ENCODE peak calls at places on chromosomes 11 and 22, in five cellular contexts. One of them, this sample, is unnamed.

GRCh38 chr22:27591060-27591459 is 210.5 kb downstream of the MN1 start:
- DNase-seq in aorta: no peak
- DNase-seq in GM23338: no peak
- DNase-seq in lung: no peak
- DNase-seq in stomach: no peak
- DNase-seq in this sample: no peak

GRCh38 chr11:96134622-96135021 is 208.4 kb downstream of the MAML2 start:
- DNase-seq in aorta: no peak
- DNase-seq in GM23338: no peak
- DNase-seq in lung: no peak
- DNase-seq in stomach: no peak
- DNase-seq in this sample: no peak

GRCh38 chr11:10493041-10493663 is 38.1 kb downstream of the AMPD3 start:
- DNase-seq in aorta: no peak
- DNase-seq in GM23338: no peak
- DNase-seq in lung: peak; percentile 24
- DNase-seq in stomach: no peak
- DNase-seq in this sample: no peak

GRCh38 chr11:132590986-132591385 is 941.3 kb downstream of the OPCML start:
- DNase-seq in aorta: no peak
- DNase-seq in GM23338: no peak
- DNase-seq in lung: no peak
- DNase-seq in stomach: no peak
- DNase-seq in this sample: no peak

GRCh38 chr11:131692961-131693360 is 322.5 kb downstream of the NTM start:
- DNase-seq in aorta: no peak
- DNase-seq in GM23338: no peak
- DNase-seq in lung: peak; percentile 14
- DNase-seq in stomach: no peak
- DNase-seq in this sample: no peak

GRCh38 chr22:35621446-35621845 is 4.3 kb upstream of the MB start:
- DNase-seq in aorta: no peak
- DNase-seq in GM23338: no peak
- DNase-seq in lung: no peak
- DNase-seq in stomach: no peak
- DNase-seq in this sample: no peak

GRCh38 chr11:96012086-96012824 is 88.3 kb upstream of the MTMR2 start:
- DNase-seq in aorta: peak; percentile 64
- DNase-seq in GM23338: peak; percentile 69
- DNase-seq in lung: peak; percentile 32
- DNase-seq in stomach: no peak
- DNase-seq in this sample: no peak

GRCh38 chr11:78654866-78655265 is 80.2 kb upstream of the NARS2 start:
- DNase-seq in aorta: no peak
- DNase-seq in GM23338: no peak
- DNase-seq in lung: no peak
- DNase-seq in stomach: no peak
- DNase-seq in this sample: no peak

GRCh38 chr11:57513911-57514537 is 1.5 kb downstream of the SLC43A1 start:
- DNase-seq in aorta: peak; percentile 74
- DNase-seq in GM23338: peak; percentile 81
- DNase-seq in lung: peak; percentile 46
- DNase-seq in stomach: peak; percentile 69
- DNase-seq in this sample: peak; percentile 42

GRCh38 chr22:37301144-37301820 is 19.0 kb downstream of the CYTH4 start:
- DNase-seq in aorta: no peak
- DNase-seq in GM23338: no peak
- DNase-seq in lung: no peak
- DNase-seq in stomach: no peak
- DNase-seq in this sample: no peak

GRCh38 chr11:8283510-8284272 is 20.0 kb upstream of the LMO1 start:
- DNase-seq in aorta: no peak
- DNase-seq in GM23338: peak; percentile 69
- DNase-seq in lung: no peak
- DNase-seq in stomach: no peak
- DNase-seq in this sample: no peak

GRCh38 chr11:85590848-85591483 is 36.2 kb downstream of the DLG2 start:
- DNase-seq in aorta: no peak
- DNase-seq in GM23338: peak; percentile 72
- DNase-seq in lung: no peak
- DNase-seq in stomach: no peak
- DNase-seq in this sample: no peak

GRCh38 chr22:39135092-39135896 is 17.2 kb downstream of the CBX7 start:
- DNase-seq in aorta: peak; percentile 43
- DNase-seq in GM23338: peak; percentile 91
- DNase-seq in lung: no peak
- DNase-seq in stomach: no peak
- DNase-seq in this sample: peak; percentile 56

GRCh38 chr11:25612806-25613205 is 719.1 kb upstream of the ANO3 start:
- DNase-seq in aorta: no peak
- DNase-seq in GM23338: no peak
- DNase-seq in lung: no peak
- DNase-seq in stomach: no peak
- DNase-seq in this sample: no peak

GRCh38 chr11:4919250-4919649 is at the start of gene OR51G2:
- DNase-seq in aorta: no peak
- DNase-seq in GM23338: no peak
- DNase-seq in lung: no peak
- DNase-seq in stomach: no peak
- DNase-seq in this sample: no peak

GRCh38 chr22:29739346-29739875 is 19.6 kb downstream of the CABP7 start:
- DNase-seq in aorta: no peak
- DNase-seq in GM23338: no peak
- DNase-seq in lung: no peak
- DNase-seq in stomach: no peak
- DNase-seq in this sample: no peak

GRCh38 chr11:87459351-87459750 is 421.6 kb downstream of the TMEM135 start:
- DNase-seq in aorta: no peak
- DNase-seq in GM23338: no peak
- DNase-seq in lung: no peak
- DNase-seq in stomach: no peak
- DNase-seq in this sample: no peak

GRCh38 chr11:76385903-76386302 is 4.8 kb downstream of the GVQW3 start:
- DNase-seq in aorta: no peak
- DNase-seq in GM23338: peak; percentile 49
- DNase-seq in lung: no peak
- DNase-seq in stomach: no peak
- DNase-seq in this sample: no peak

GRCh38 chr22:33747576-33748180 is 172.6 kb downstream of the LARGE1 start:
- DNase-seq in aorta: no peak
- DNase-seq in GM23338: no peak
- DNase-seq in lung: no peak
- DNase-seq in stomach: peak; percentile 28
- DNase-seq in this sample: no peak

GRCh38 chr11:74696932-74697687 is 34.1 kb downstream of the CHRDL2 start:
- DNase-seq in aorta: peak; percentile 93
- DNase-seq in GM23338: peak; percentile 73
- DNase-seq in lung: peak; percentile 83
- DNase-seq in stomach: peak; percentile 77
- DNase-seq in this sample: peak; percentile 83

GRCh38 chr11:6705905-6706535 is 22.9 kb upstream of the MRPL17 start:
- DNase-seq in aorta: no peak
- DNase-seq in GM23338: peak; percentile 80
- DNase-seq in lung: no peak
- DNase-seq in stomach: peak; percentile 54
- DNase-seq in this sample: no peak

GRCh38 chr11:123206671-123207421 is 11.8 kb upstream of the CLMP start:
- DNase-seq in aorta: no peak
- DNase-seq in GM23338: peak; percentile 84
- DNase-seq in lung: no peak
- DNase-seq in stomach: no peak
- DNase-seq in this sample: no peak
- H3K4me3 ChIP-seq in aorta: no peak overlapping the region
- H3K4me3 ChIP-seq in GM23338: no peak overlapping the region
- H3K4me3 ChIP-seq in lung: no peak overlapping the region
- H3K4me3 ChIP-seq in stomach: no peak overlapping the region
- H3K4me3 ChIP-seq in this sample: no peak overlapping the region

GRCh38 chr11:100403817-100404216 is 283.3 kb upstream of the ARHGAP42 start:
- DNase-seq in aorta: no peak
- DNase-seq in GM23338: peak; percentile 86
- DNase-seq in lung: no peak
- DNase-seq in stomach: no peak
- DNase-seq in this sample: no peak
- H3K27ac ChIP-seq in aorta: no peak overlapping the region
- H3K27ac ChIP-seq in GM23338: peak overlapping the region; percentile 1
- H3K27ac ChIP-seq in lung: no peak overlapping the region
- H3K27ac ChIP-seq in stomach: no peak overlapping the region
- H3K27ac ChIP-seq in this sample: no peak overlapping the region

GRCh38 chr11:116712428-116712827 is 60.4 kb downstream of the BUD13 start:
- DNase-seq in aorta: no peak
- DNase-seq in GM23338: no peak
- DNase-seq in lung: no peak
- DNase-seq in stomach: no peak
- DNase-seq in this sample: no peak
- H3K4me1 ChIP-seq in aorta: no peaks in the 10 kb centered on the region
- H3K4me1 ChIP-seq in GM23338: peaks cover 31% of the 10 kb centered on the region
- H3K4me1 ChIP-seq in lung: no peaks in the 10 kb centered on the region
- H3K4me1 ChIP-seq in stomach: peaks cover 2% of the 10 kb centered on the region
- H3K4me1 ChIP-seq in this sample: peaks cover under 1% of the 10 kb centered on the region

GRCh38 chr11:72040497-72041363 is 39.6 kb downstream of the NUMA1 start:
- DNase-seq in aorta: peak; percentile 98
- DNase-seq in GM23338: peak; percentile 74
- DNase-seq in lung: peak; percentile 94
- DNase-seq in stomach: peak; percentile 97
- DNase-seq in this sample: peak; percentile 97

GRCh38 chr11:72038491-72038890 is 39.8 kb downstream of the IL18BP start:
- DNase-seq in aorta: peak; percentile 73
- DNase-seq in GM23338: no peak
- DNase-seq in lung: peak; percentile 49
- DNase-seq in stomach: peak; percentile 55
- DNase-seq in this sample: peak; percentile 67

GRCh38 chr11:72041364-72042058 is 38.8 kb downstream of the NUMA1 start:
- DNase-seq in aorta: peak; percentile 85
- DNase-seq in GM23338: peak; percentile 52
- DNase-seq in lung: peak; percentile 63
- DNase-seq in stomach: peak; percentile 82
- DNase-seq in this sample: peak; percentile 81

GRCh38 chr11:72037554-72038311 is 39.0 kb downstream of the IL18BP start:
- DNase-seq in aorta: peak; percentile 49
- DNase-seq in GM23338: no peak
- DNase-seq in lung: no peak
- DNase-seq in stomach: no peak
- DNase-seq in this sample: peak; percentile 40

GRCh38 chr11:72039108-72039850 is 40.6 kb downstream of the IL18BP start:
- DNase-seq in aorta: no peak
- DNase-seq in GM23338: peak; percentile 19
- DNase-seq in lung: peak; percentile 75
- DNase-seq in stomach: peak; percentile 73
- DNase-seq in this sample: no peak
- H3K4me3 ChIP-seq in aorta: peak overlapping the region; percentile 30
- H3K4me3 ChIP-seq in GM23338: peak overlapping the region; percentile 51
- H3K4me3 ChIP-seq in lung: peak overlapping the region; percentile 17
- H3K4me3 ChIP-seq in stomach: peak overlapping the region; percentile 62
- H3K4me3 ChIP-seq in this sample: peak overlapping the region; percentile 76

This sample was measured in left ventricle myocardium inferior.